ENCODE peak calls at places on chromosomes 5 and 9, in four cellular contexts. T, J, F and G are unnamed samples.

GRCh38 chr9:134815435-134816214 is 65.0 kb upstream of the FCN2 start:
- DNase-seq in T (no peak), J (no peak), F (no peak), G (no peak)

GRCh38 chr5:139268364-139269202 is 25.0 kb upstream of the MATR3 start:
- DNase-seq in T (no peak), J (no peak), F (peak; percentile 78), G (no peak)

GRCh38 chr9:100437860-100438805 is 11.2 kb downstream of the MSANTD3 start:
- DNase-seq in T (no peak), J (peak; percentile 72), F (peak; percentile 73), G (peak; percentile 64)

GRCh38 chr5:55700745-55701144 is 11.4 kb downstream of the SLC38A9 start:
- DNase-seq in T (no peak), J (no peak), F (no peak), G (no peak)

GRCh38 chr5:35442916-35443639 is 174.6 kb upstream of the SPEF2 start:
- DNase-seq in T (no peak), J (no peak), F (no peak), G (no peak)

GRCh38 chr5:137300411-137301240 is 198.5 kb downstream of the SPOCK1 start:
- DNase-seq in T (no peak), J (no peak), F (no peak), G (peak; percentile 29)

GRCh38 chr9:131302244-131303075 is 12.9 kb downstream of the PLPP7 start:
- DNase-seq in T (no peak), J (no peak), F (no peak), G (no peak)

GRCh38 chr9:126162611-126163381 is 163.8 kb upstream of the MVB12B start:
- DNase-seq in T (no peak), J (no peak), F (no peak), G (no peak)

GRCh38 chr5:39284552-39284951 is 65.2 kb upstream of the FYB1 start:
- DNase-seq in T (no peak), J (no peak), F (no peak), G (no peak)

GRCh38 chr5:133423618-133424282 is 188.6 kb downstream of the FSTL4 start:
- DNase-seq in T (no peak), J (peak; percentile 78), F (peak; percentile 48), G (peak; percentile 21)

GRCh38 chr5:77486344-77486962 is 5.7 kb downstream of the WDR41 start:
- DNase-seq in T (no peak), J (no peak), F (no peak), G (no peak)

GRCh38 chr9:82031538-82032280 is 43.1 kb downstream of the SPATA31D1 start:
- DNase-seq in T (no peak), J (no peak), F (peak; percentile 79), G (peak; percentile 48)

GRCh38 chr5:168734657-168735344 is 155.6 kb upstream of the PANK3 start:
- DNase-seq in T (no peak), J (no peak), F (peak; percentile 39), G (no peak)

GRCh38 chr5:36744041-36744677 is 132.4 kb upstream of the NIPBL start:
- DNase-seq in T (no peak), J (peak; percentile 5), F (no peak), G (no peak)